ENCODE peak calls at places on chromosomes 16 and 17, in seven cellular contexts. W, P, B, U, K, Z and T are unnamed samples.
A peak's percentile ranks its signal among the peaks of the same experiment; 100 is the strongest.

GRCh38 chr16:14611660-14612059 is 18.4 kb downstream of the PARN start:
- DNase-seq in K (no peak), P (no peak), Z (no peak), W (no peak), U (no peak), B (no peak), T (no peak)

GRCh38 chr17:70034158-70034557 is 40.9 kb upstream of the KCNJ16 start:
- DNase-seq in W (no peak), U (no peak), P (no peak), B (no peak), K (no peak), Z (no peak), T (no peak)

GRCh38 chr16:70677499-70678120 is 8.2 kb downstream of the MTSS2 start:
- DNase-seq in W (no peak), Z (no peak), U (no peak), B (no peak), K (no peak), P (no peak), T (no peak)

GRCh38 chr17:38910325-38910724 is 15.1 kb upstream of the LASP1NB start:
- DNase-seq in Z (no peak), B (no peak), U (no peak), K (no peak), P (no peak), W (no peak), T (no peak)

GRCh38 chr17:82201498-82201910 is 11.1 kb downstream of the CCDC57 start:
- DNase-seq in K (no peak), Z (no peak), B (no peak), U (no peak), W (no peak), P (no peak), T (no peak)

GRCh38 chr17:59332890-59333377 is 1.5 kb downstream of the YPEL2 start:
- DNase-seq in B (no peak), K (peak; percentile 19), W (peak; percentile 35), Z (peak; percentile 43), U (no peak), P (peak; percentile 20), T (no peak)

GRCh38 chr17:17739388-17740066 is 58.3 kb downstream of the RAI1 start:
- DNase-seq in Z (peak; percentile 78), U (no peak), P (no peak), K (peak; percentile 57), B (no peak), W (peak; percentile 46), T (no peak)

GRCh38 chr17:29590261-29590978 is 972 bp upstream of the GIT1 start:
- DNase-seq in P (peak; percentile 59), W (peak; percentile 18), B (peak; percentile 72), K (no peak), U (no peak), Z (no peak), T (no peak)

GRCh38 chr16:75193265-75193650 is 13.7 kb downstream of the CTRB2 start:
- DNase-seq in Z (no peak), P (no peak), W (no peak), K (no peak), U (no peak), B (no peak), T (no peak)

GRCh38 chr16:46916980-46917379 is 32.8 kb downstream of the GPT2 start:
- DNase-seq in W (no peak), U (no peak), Z (no peak), P (no peak), B (no peak), K (no peak), T (no peak)

GRCh38 chr17:2101448-2102257 is 46.8 kb downstream of the HIC1 start:
- DNase-seq in Z (no peak), W (peak; percentile 94), B (no peak), P (peak; percentile 79), U (no peak), K (peak; percentile 94), T (no peak)

GRCh38 chr16:12470311-12471229 is 333.1 kb downstream of the CPPED1 start:
- DNase-seq in K (no peak), P (no peak), B (no peak), U (no peak), W (no peak), Z (peak; percentile 31), T (no peak)

GRCh38 chr17:56206351-56206750 is 53.1 kb downstream of the ANKFN1 start:
- DNase-seq in Z (no peak), K (no peak), W (no peak), P (no peak), U (no peak), B (no peak), T (no peak)

GRCh38 chr16:177394-177822 is 928 bp downstream of the HBA1 start:
- DNase-seq in Z (no peak), P (no peak), U (no peak), B (no peak), W (no peak), K (no peak), T (no peak)

GRCh38 chr16:20538181-20538580 is 38.0 kb downstream of the ACSM2B start:
- DNase-seq in Z (no peak), B (no peak), U (no peak), P (no peak), W (no peak), K (no peak), T (no peak)

GRCh38 chr16:1780677-1781072 is 1.7 kb downstream of the SPSB3 start:
- DNase-seq in Z (no peak), P (no peak), U (no peak), K (no peak), W (no peak), B (no peak), T (no peak)

GRCh38 chr16:1779741-1780676 is 2.4 kb downstream of the SPSB3 start:
- DNase-seq in P (no peak), B (peak; percentile 18), K (no peak), Z (no peak), W (peak; percentile 11), U (no peak), T (no peak)

GRCh38 chr16:1781254-1781653 is 1.1 kb downstream of the SPSB3 start:
- DNase-seq in P (no peak), U (no peak), Z (no peak), W (no peak), B (no peak), K (no peak), T (no peak)

GRCh38 chr16:1782408-1783247 is at the start of the genes NUBP2 and SPSB3:
- DNase-seq in W (peak; percentile 100), Z (peak; percentile 100), P (peak; percentile 100), K (peak; percentile 98), B (peak; percentile 99), U (peak; percentile 99), T (peak; percentile 99)

DNA sequence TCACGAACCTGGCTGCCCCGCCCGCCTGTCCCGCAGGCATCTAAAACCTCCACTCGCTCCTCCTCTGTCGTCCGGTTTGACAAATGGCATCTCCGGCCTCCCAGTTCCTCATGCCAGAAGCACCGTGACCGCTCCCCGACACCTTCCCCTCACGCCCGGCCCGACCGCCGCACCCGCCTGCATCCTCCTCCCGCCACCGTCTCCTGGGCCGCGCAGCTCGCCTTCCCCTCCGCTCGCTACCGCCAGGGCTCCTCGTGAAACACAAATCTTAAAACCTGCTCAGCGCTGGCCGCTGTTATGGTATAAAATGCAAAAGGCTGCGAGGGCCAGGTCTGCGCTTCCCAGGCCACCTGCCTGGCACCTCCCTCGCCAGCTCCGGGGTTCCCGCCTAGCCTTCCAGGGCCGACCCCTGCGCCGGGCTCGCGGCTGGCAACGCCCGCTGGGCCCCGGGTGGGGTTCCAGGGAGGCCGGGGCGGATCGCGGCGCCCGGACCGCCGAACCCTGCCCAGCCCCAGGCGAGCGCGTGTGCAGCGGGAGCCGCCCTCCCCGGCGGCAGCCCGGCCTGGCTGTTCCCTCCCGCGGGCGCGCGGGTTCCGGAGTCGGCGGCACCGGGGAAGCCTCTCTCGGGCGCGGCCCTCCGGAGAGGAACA is 488 bp downstream of the SPSB3 start:
- DNase-seq in Z (no peak), W (peak; percentile 37), U (peak; percentile 53), K (no peak), B (peak; percentile 45), P (peak; percentile 48), T (peak; percentile 67)
- TF ChIP-seq CTCF in Z (no peak), W (peak; percentile 47), U (no peak), K (no peak), B (no peak), P (peak; percentile 14), T (no peak)

DNA sequence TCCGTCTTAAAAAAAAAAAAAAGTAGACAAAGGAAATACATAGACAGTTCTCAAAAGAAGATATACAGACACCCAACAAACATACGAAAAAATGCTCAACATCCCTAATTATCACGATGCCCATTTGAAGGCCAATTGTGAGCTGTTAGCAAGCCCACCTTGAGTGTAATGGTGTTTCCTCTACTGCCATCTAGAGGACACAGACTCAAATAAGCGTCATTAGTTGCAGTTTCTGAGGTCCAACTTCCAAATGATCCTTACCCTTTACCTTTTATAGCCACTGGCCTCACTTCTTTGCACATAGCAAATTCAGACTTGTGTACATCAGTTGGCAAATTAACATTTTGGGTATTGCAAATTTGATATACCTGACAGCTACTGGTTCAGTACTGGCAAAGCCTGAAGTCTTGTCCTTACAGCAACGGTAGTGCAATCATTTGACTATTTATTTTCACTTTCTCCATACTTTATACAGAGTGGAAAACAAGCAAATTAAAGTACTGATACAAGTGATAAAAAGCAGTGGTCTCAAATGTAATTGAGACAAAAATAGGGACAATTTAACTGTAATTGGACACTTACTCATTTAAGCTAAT is 536.3 kb upstream of the EEF2KMT start:
- DNase-seq in W (no peak), Z (no peak), P (no peak), K (peak; percentile 35), B (no peak), U (no peak), T (peak; percentile 42)
- TF ChIP-seq CTCF in W (peak; percentile 31), Z (peak; percentile 32), P (peak; percentile 50), K (peak; percentile 54), B (peak; percentile 53), U (peak; percentile 56), T (peak; percentile 37)

DNA sequence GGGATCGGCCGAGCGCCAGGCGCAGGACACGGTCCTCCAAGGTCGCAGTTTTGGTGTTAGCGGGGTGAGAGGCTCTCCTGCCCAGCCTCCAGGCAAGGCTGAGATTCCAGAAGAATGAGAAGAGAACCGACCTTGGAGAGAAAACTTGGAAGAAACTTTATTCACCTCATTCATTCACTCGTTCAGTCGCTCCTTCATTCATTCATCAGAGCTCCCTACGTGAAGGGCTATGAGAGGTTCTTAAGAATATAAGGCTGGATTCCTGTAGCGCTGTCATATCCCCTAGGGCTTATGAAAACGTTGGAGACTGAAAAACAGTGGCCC is 991 bp upstream of the MYH10 start:
- DNase-seq in U (no peak), W (no peak), P (no peak), Z (no peak), K (no peak), B (no peak), T (no peak)
- TF ChIP-seq CTCF in U (no peak), W (no peak), P (no peak), Z (no peak), K (no peak), B (no peak), T (no peak)

GRCh38 chr16:29862383-29862883 is 593 bp downstream of the CDIPT start:
- DNase-seq in U (peak; percentile 43), W (peak; percentile 41), B (no peak), P (no peak), Z (peak; percentile 22), K (peak; percentile 5), T (no peak)
- TF ChIP-seq CTCF in U (no peak), W (peak; percentile 16), B (no peak), P (no peak), Z (no peak), K (no peak), T (peak; percentile 3)

DNA sequence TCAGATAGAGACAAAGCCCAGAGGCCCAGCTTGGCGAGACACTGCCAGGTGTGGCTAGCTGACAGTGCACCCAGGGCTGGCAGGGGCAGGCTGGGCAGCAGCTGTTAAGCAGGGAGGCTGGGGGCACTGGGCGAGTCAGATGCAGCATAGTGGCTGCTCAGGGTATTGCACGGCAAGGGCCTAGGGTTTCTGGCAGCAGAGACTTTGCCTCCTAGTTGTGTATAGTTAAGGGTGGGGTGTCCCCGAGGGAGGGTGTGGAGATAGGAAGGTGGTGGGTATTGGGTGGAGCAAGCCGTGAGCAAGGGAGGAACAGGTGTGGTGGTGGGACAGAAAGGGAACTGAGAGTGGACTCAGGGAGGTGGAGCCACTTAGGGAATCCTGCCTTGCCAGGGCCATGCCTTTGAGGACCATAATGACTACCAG is 66.0 kb downstream of the SMPD3 start:
- DNase-seq in W (peak; percentile 87), K (no peak), B (no peak), U (no peak), Z (no peak), P (peak; percentile 55), T (peak; percentile 57)
- TF ChIP-seq CTCF in W (peak; percentile 97), K (peak; percentile 37), B (peak; percentile 49), U (peak; percentile 35), Z (no peak), P (peak; percentile 73), T (no peak)